ENCODE peak calls at places on chromosomes 16 and 17, in five cellular contexts. Q is heart left ventricle; E is CD8-positive, alpha-beta memory T cell; C is colonic mucosa; R is ovary. S is an unnamed sample.

GRCh38 chr17:40063915-40064531 is 1.3 kb downstream of the THRA start:
- DNase-seq in Q (peak), E (no peak), C (peak), R (no peak), S (no peak)

GRCh38 chr16:89897204-89897603 is 21.5 kb upstream of the MC1R start:
- DNase-seq in Q (no peak), E (no peak), C (no peak), R (no peak), S (no peak)

GRCh38 chr16:61131447-61131846 is 904.8 kb downstream of the CDH8 start:
- DNase-seq in Q (no peak), E (no peak), C (no peak), R (no peak), S (no peak)

GRCh38 chr17:43940630-43941029 is 1.6 kb downstream of the PPY start:
- DNase-seq in Q (no peak), E (no peak), C (no peak), R (no peak), S (no peak)

GRCh38 chr16:8571061-8571596 is 19.2 kb downstream of the TMEM114 start:
- DNase-seq in Q (no peak), E (no peak), C (no peak), R (no peak), S (no peak)

GRCh38 chr17:83083368-83084201 is 4.2 kb downstream of the METRNL start:
- DNase-seq in Q (no peak), E (peak), C (peak), R (no peak), S (no peak)

GRCh38 chr16:4801962-4802658 is at the start of gene ROGDI:
- DNase-seq in Q (peak), E (peak), C (peak), R (peak), S (peak)

GRCh38 chr17:62653002-62653830 is 25.7 kb downstream of the MRC2 start:
- DNase-seq in Q (peak), E (peak), C (peak), R (peak), S (peak)

GRCh38 chr17:75404739-75405364 is 626 bp downstream of the GRB2 start:
- DNase-seq in Q (peak), E (peak), C (peak), R (peak), S (peak)

GRCh38 chr17:8935194-8935593 is 30.3 kb downstream of the PIK3R5 start:
- DNase-seq in Q (no peak), E (no peak), C (no peak), R (no peak), S (no peak)

GRCh38 chr16:2032285-2033056 is 5.8 kb downstream of the NHERF2 start:
- DNase-seq in Q (no peak), E (no peak), C (no peak), R (no peak), S (no peak)

GRCh38 chr16:57893559-57894389 is 77.2 kb downstream of the CNGB1 start:
- DNase-seq in Q (no peak), E (no peak), C (peak), R (no peak), S (no peak)

GRCh38 chr17:80847506-80848230 is 144.0 kb upstream of the CHMP6 start:
- DNase-seq in Q (peak), E (peak), C (peak), R (no peak), S (no peak)

GRCh38 chr17:21678451-21679081 is 13.8 kb upstream of the KCNJ18 start:
- DNase-seq in Q (peak), E (no peak), C (no peak), R (no peak), S (no peak)

GRCh38 chr16:48194828-48195566 is 39.2 kb upstream of the ABCC12 start:
- DNase-seq in Q (no peak), E (no peak), C (peak), R (no peak), S (no peak)

GRCh38 chr16:25449802-25450201 is 192.2 kb upstream of the ZKSCAN2 start:
- DNase-seq in Q (no peak), E (no peak), C (no peak), R (no peak), S (no peak)

GRCh38 chr16:29984764-29985147 is 10.7 kb downstream of the HIRIP3 start:
- DNase-seq in Q (no peak), E (no peak), C (no peak), R (no peak), S (no peak)

GRCh38 chr17:36942631-36943125 is 5.4 kb downstream of the LHX1 start:
- DNase-seq in Q (no peak), E (no peak), C (no peak), R (no peak), S (no peak)

GRCh38 chr16:11258553-11259287 is 2.7 kb upstream of the SOCS1 start:
- DNase-seq in Q (peak), E (peak), C (peak), R (no peak), S (peak)

GRCh38 chr17:9291912-9292562 is 270.7 kb downstream of the NTN1 start:
- DNase-seq in Q (peak), E (no peak), C (peak), R (peak), S (peak)

GRCh38 chr16:12612598-12613101 is 191.0 kb downstream of the CPPED1 start:
- DNase-seq in Q (no peak), E (no peak), C (no peak), R (no peak), S (no peak)

GRCh38 chr17:17395885-17396284 is 80.9 kb upstream of the MED9 start:
- DNase-seq in Q (peak), E (no peak), C (no peak), R (no peak), S (no peak)

GRCh38 chr16:23113185-23113584 is 36.1 kb downstream of the USP31 start:
- DNase-seq in Q (no peak), E (no peak), C (no peak), R (no peak), S (no peak)

GRCh38 chr17:72560303-72561247 is 439.8 kb downstream of the SOX9 start:
- DNase-seq in Q (no peak), E (peak), C (peak), R (no peak), S (no peak)

DNA sequence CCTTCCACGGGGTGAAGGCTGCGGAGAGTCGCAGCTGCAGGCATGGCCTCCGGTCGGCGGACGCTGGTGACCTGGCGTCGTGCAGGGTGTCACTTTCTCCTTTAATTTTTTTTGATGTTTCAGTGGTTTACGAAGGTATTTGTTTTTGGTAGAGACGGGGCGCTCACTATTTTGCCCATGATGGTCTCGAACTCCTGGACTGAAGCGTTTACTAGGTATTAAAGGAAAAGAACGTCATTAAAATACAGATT is 17.1 kb downstream of the ZNF213 start:
- DNase-seq in Q (no peak), E (peak), C (no peak), R (peak), S (no peak)
- H3K27ac ChIP-seq in Q (peak), E (no peak), C (peak), R (peak), S (no peak)

GRCh38 chr16:87874639-87875472 is 5.5 kb upstream of the SLC7A5 start:
- DNase-seq in Q (no peak), E (no peak), C (no peak), R (no peak), S (no peak)
- H3K27ac ChIP-seq in Q (no peak), E (no peak), C (no peak), R (no peak), S (no peak)

DNA sequence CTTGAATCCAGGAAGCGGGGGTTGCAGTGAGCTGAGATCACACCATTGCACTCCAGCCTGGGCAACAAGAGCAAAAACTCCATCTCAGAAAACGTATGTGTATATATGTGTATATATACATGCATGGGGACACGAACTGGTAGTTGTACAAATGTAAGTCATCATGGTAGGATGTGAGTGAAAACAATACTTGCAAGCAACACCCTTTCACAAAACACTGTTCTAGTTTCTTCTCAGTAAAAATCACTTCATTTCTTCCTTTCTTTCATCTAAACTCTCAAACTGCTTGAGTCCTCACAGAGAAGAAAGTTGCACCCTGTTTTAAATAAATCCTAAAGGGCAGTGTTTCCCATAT is 51.8 kb downstream of the METTL16 start:
- DNase-seq in Q (no peak), E (no peak), C (no peak), R (no peak), S (no peak)
- H3K27ac ChIP-seq in Q (no peak), E (no peak), C (no peak), R (peak), S (no peak)

GRCh38 chr17:13025687-13026086 is 7.9 kb upstream of the ELAC2 start:
- DNase-seq in Q (no peak), E (no peak), C (no peak), R (no peak), S (no peak)

GRCh38 chr17:13024526-13025263 is 6.9 kb upstream of the ELAC2 start:
- DNase-seq in Q (peak), E (peak), C (peak), R (peak), S (peak)

GRCh38 chr17:13027246-13027645 is 9.4 kb upstream of the ELAC2 start:
- DNase-seq in Q (no peak), E (no peak), C (no peak), R (no peak), S (no peak)

GRCh38 chr17:13025264-13025627 is 7.4 kb upstream of the ELAC2 start:
- DNase-seq in Q (no peak), E (no peak), C (no peak), R (no peak), S (no peak)

DNA sequence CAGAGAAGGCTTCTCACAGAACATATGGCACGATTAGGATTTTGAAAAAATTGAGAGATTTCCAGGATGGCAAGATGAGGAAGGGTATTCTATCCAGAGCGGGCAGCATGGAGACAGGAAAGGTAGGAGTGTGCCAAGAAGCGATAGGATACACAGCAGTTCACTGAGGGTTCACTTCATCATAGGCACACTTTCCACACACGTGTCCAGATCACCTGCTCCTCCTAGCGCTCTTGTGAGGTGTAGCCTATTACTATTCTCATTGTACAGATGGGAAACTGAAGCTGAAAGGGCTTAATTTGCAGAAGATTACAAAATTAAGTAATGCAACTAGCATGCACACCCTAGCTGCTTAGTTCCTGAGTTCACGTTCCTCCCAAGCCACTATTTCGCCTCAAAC is 6.2 kb upstream of the ELAC2 start:
- DNase-seq in Q (no peak), E (no peak), C (no peak), R (no peak), S (no peak)
- H3K27ac ChIP-seq in Q (no peak), E (no peak), C (no peak), R (no peak), S (no peak)